ENCODE peak calls at places on chromosomes 2 and 18, in four cellular contexts. N is A549, Q is neural crest cell, E is endothelial cell. T is an unnamed sample.

GRCh38 chr2:128789776-128790455 is 471.2 kb upstream of the HS6ST1 start:
- DNase-seq in N (no peak), Q (no peak), E (no peak), T (no peak)

GRCh38 chr2:218691234-218691633 is 19.3 kb downstream of the STK36 start:
- DNase-seq in N (no peak), Q (no peak), E (no peak), T (no peak)

GRCh38 chr2:226575928-226576327 is 223.7 kb downstream of the IRS1 start:
- DNase-seq in N (no peak), Q (no peak), E (no peak), T (no peak)

GRCh38 chr2:114661926-114662670 is 219.7 kb downstream of the DPP10 start:
- DNase-seq in N (no peak), Q (peak; percentile 2), E (peak; percentile 5), T (no peak)

GRCh38 chr2:213098612-213099011 is 52.8 kb downstream of the IKZF2 start:
- DNase-seq in N (no peak), Q (no peak), E (no peak), T (no peak)

GRCh38 chr2:19797871-19798270 is 103.9 kb downstream of the TTC32 start:
- DNase-seq in N (no peak), Q (no peak), E (no peak), T (no peak)

GRCh38 chr2:43092520-43093179 is 133.8 kb downstream of the ZFP36L2 start:
- DNase-seq in N (no peak), Q (no peak), E (no peak), T (no peak)

GRCh38 chr2:72925328-72925943 is 8.1 kb downstream of the EMX1 start:
- DNase-seq in N (no peak), Q (no peak), E (no peak), T (no peak)

GRCh38 chr18:59823611-59824195 is 76.1 kb upstream of the PMAIP1 start:
- DNase-seq in N (peak; percentile 27), Q (peak; percentile 73), E (peak; percentile 82), T (no peak)

GRCh38 chr2:8849322-8849721 is 11.9 kb upstream of the KIDINS220 start:
- DNase-seq in N (no peak), Q (no peak), E (no peak), T (no peak)

GRCh38 chr2:30147715-30148611 is 1.2 kb downstream of the YPEL5 start:
- DNase-seq in N (peak; percentile 88), Q (peak; percentile 78), E (peak; percentile 93), T (peak; percentile 88)

GRCh38 chr2:209472871-209473270 is 49.0 kb downstream of the MAP2 start:
- DNase-seq in N (no peak), Q (no peak), E (no peak), T (no peak)

GRCh38 chr2:76953733-76954347 is 568.3 kb downstream of the LRRTM4 start:
- DNase-seq in N (no peak), Q (peak; percentile 57), E (peak; percentile 72), T (no peak)

GRCh38 chr18:76480913-76481312 is 14.1 kb downstream of the ZNF516 start:
- DNase-seq in N (peak; percentile 19), Q (no peak), E (no peak), T (no peak)

GRCh38 chr2:212618636-212619035 is 80.0 kb upstream of the ERBB4 start:
- DNase-seq in N (no peak), Q (no peak), E (no peak), T (no peak)

GRCh38 chr2:11532434-11533055 is 1.3 kb upstream of the GREB1 start:
- DNase-seq in N (no peak), Q (no peak), E (no peak), T (no peak)

GRCh38 chr18:79410731-79411613 is 15.2 kb downstream of the NFATC1 start:
- DNase-seq in N (no peak), Q (no peak), E (no peak), T (no peak)

GRCh38 chr18:55300469-55301195 is 287.4 kb downstream of the TCF4 start:
- DNase-seq in N (no peak), Q (no peak), E (no peak), T (no peak)

GRCh38 chr2:219613671-219614070 is 13.8 kb upstream of the SLC4A3 start:
- DNase-seq in N (no peak), Q (no peak), E (no peak), T (no peak)

GRCh38 chr2:139048017-139048416 is 267.8 kb upstream of the NXPH2 start:
- DNase-seq in N (no peak), Q (no peak), E (no peak), T (no peak)

GRCh38 chr2:120252207-120253020 is at the start of gene RALB:
- DNase-seq in N (peak; percentile 96), Q (peak; percentile 99), E (peak; percentile 100), T (peak; percentile 99)

GRCh38 chr2:120254178-120254577 is 1.5 kb downstream of the RALB start:
- DNase-seq in N (no peak), Q (no peak), E (no peak), T (no peak)

GRCh38 chr2:120251077-120251476 is 1.6 kb upstream of the RALB start:
- DNase-seq in N (no peak), Q (no peak), E (no peak), T (no peak)

GRCh38 chr2:120251863-120252206 is 817 bp upstream of the RALB start:
- DNase-seq in N (no peak), Q (no peak), E (no peak), T (no peak)

DNA sequence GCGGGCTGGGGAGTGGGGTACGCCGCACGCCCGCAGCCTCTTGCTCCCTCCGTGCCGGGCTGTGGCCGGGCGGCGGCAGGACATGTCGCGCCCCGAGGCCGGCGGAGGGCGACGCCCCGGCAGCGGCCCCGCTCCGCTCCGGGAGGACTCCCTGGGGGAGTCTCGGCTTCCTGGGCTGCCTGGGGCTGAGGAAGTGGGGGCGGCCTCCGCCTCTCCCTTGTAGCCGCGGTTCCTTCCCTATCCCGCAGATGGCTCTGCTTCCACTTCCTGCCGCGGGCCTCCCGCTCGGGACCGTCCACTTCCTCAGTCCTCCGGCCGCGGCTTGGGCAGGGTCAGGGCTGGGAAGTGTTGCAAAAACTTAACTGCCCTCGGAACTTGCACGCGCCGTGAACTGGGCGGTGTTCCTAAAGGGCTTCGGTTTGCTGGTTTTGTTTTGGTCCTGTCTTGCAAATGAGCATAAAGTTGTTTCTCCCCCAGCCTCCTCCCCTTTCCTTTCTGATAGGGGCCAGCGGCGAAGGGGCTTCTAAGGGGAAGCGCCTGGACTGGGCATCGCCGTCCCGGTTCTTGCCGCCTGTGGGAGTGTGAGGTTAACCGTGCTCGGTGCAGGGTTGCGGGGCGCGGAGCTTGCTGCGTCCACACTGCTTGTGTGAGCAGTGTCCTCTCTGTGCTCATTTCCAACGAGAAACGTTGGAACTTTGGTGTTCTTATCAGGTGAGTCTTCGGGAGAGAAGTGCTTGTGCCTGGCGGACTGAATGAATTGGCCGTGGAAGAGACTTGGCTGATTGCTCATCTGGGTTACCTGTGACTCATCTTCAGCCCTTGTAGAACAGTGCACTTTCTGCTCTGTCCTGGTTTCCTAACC is 600 bp downstream of the RALB start:
- DNase-seq in N (peak; percentile 64), Q (peak; percentile 67), E (peak; percentile 75), T (no peak)
- TF ChIP-seq CTCF in N (peak; percentile 44), Q (peak; percentile 53), E (no peak), T (no peak)

GRCh38 chr2:50620783-50621182 is 411.1 kb downstream of the NRXN1 start:
- DNase-seq in N (no peak), Q (no peak), E (no peak), T (no peak)
- TF ChIP-seq CTCF in N (no peak), Q (no peak), E (no peak), T (no peak)

GRCh38 chr2:60555066-60555793 is 1.8 kb upstream of the BCL11A start:
- DNase-seq in N (peak; percentile 46), Q (peak; percentile 45), E (peak; percentile 66), T (peak; percentile 49)
- TF ChIP-seq CTCF in N (peak; percentile 30), Q (peak; percentile 65), E (no peak), T (peak; percentile 25)

DNA sequence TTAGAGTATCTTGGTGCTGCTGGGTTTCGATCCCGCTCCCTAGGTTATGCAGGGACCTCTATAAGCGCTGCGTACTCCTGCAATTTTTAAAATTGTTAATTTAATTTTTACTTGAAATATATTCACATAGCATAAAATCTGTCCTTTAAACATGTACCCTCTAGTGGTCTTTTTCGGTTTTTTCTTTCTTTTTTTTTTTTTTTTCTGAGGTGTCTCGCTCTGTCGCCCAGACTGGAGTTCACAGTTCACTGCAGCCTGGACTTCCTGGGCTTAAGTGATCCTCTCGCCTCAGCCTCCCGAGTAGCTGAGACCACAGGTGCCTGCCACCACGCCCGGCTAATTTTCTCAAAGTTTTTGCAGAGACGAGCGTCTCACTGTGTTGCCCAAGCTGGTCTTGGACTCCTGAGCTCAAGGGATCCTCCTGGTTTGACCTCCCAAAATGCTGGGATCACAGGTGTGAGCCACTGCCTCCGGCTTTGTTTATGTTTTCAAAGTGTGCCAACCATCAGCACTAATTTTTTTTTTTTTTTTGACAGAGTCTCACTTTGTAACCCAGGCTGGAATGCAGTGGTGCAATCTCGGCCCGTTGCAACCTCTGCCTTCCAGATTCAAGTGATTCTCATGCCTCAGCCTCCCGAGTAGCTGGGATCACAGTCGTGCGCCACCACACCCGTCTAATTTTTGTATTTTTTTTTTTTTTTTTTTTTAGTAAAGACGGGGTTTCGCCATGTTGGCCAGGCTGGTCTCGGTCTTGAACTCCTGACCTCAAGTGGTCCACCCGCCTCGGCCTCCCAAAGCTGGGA is 585 bp upstream of the MOB1A start:
- DNase-seq in N (no peak), Q (no peak), E (no peak), T (no peak)
- TF ChIP-seq CTCF in N (no peak), Q (peak; percentile 72), E (peak; percentile 65), T (peak; percentile 71)